ENCODE peak calls at places on chromosomes 7 and 10, in six cellular contexts. D is tibial nerve; C is H7; H is CD8-positive, alpha-beta memory T cell; I is adipocyte; U is A673. P is an unnamed sample. For H3K36me3, the result is how much of the 10 kb centered on the place peaks cover.

GRCh38 chr7:91556956-91557650 is 292.9 kb downstream of the FZD1 start:
- DNase-seq in I (no peak), C (no peak), D (no peak), U (no peak), H (no peak), P (no peak)

GRCh38 chr10:125991009-125991788 is 94.8 kb downstream of the FANK1 start:
- DNase-seq in U (no peak), C (no peak), I (no peak), D (no peak), H (no peak), P (no peak)

GRCh38 chr7:19248681-19249080 is 103.5 kb upstream of the FERD3L start:
- DNase-seq in U (no peak), D (no peak), H (no peak), C (no peak), I (peak), P (no peak)

GRCh38 chr7:148963583-148964509 is 64.5 kb downstream of the PDIA4 start:
- DNase-seq in I (peak), H (no peak), D (no peak), C (no peak), U (no peak), P (no peak)

GRCh38 chr10:65415318-65415717 is 1510.5 kb upstream of the LRRTM3 start:
- DNase-seq in U (no peak), C (no peak), I (no peak), D (no peak), H (no peak), P (no peak)

GRCh38 chr10:63896992-63897391 is 375.8 kb downstream of the REEP3 start:
- DNase-seq in U (no peak), D (no peak), C (no peak), H (no peak), I (no peak), P (no peak)

GRCh38 chr7:27171636-27172387 is 2.3 kb downstream of the HOXA10 start:
- DNase-seq in C (no peak), U (no peak), I (no peak), H (peak), D (peak), P (no peak)

GRCh38 chr7:2281556-2281955 is 32.7 kb downstream of the SNX8 start:
- DNase-seq in C (peak), D (no peak), U (no peak), H (no peak), I (no peak), P (no peak)

GRCh38 chr10:59622320-59622901 is 87.2 kb downstream of the SLC16A9 start:
- DNase-seq in I (peak), H (no peak), C (peak), D (no peak), U (peak), P (no peak)

GRCh38 chr7:13829231-13829630 is 160.2 kb downstream of the ETV1 start:
- DNase-seq in I (no peak), D (no peak), U (no peak), C (no peak), H (no peak), P (no peak)

GRCh38 chr10:124467165-124467564 is 5.5 kb downstream of the LHPP start:
- DNase-seq in I (no peak), C (no peak), H (no peak), D (no peak), U (no peak), P (no peak)

GRCh38 chr7:52684388-52684787 is 351.0 kb upstream of the POM121L12 start:
- DNase-seq in D (no peak), U (no peak), I (no peak), H (no peak), C (no peak), P (no peak)

GRCh38 chr7:3493499-3493898 is 192.4 kb downstream of the SDK1 start:
- DNase-seq in U (peak), C (no peak), D (no peak), I (peak), H (no peak), P (no peak)

GRCh38 chr7:50775231-50775630 is 7.5 kb downstream of the GRB10 start:
- DNase-seq in H (no peak), U (no peak), I (no peak), C (no peak), D (no peak), P (no peak)

GRCh38 chr10:78255796-78256638 is 222.4 kb downstream of the RPS24 start:
- DNase-seq in D (no peak), H (no peak), I (peak), C (no peak), U (no peak), P (no peak)

GRCh38 chr10:72087969-72088878 is at the start of gene SPOCK2:
- DNase-seq in U (no peak), I (peak), C (peak), H (peak), D (no peak), P (peak)

GRCh38 chr10:21732067-21732772 is 198.2 kb downstream of the MLLT10 start:
- DNase-seq in I (peak), D (no peak), U (peak), C (peak), H (no peak), P (no peak)

GRCh38 chr10:63227207-63227895 is 94.2 kb downstream of the NRBF2 start:
- DNase-seq in D (no peak), C (no peak), U (no peak), H (no peak), I (no peak), P (no peak)

GRCh38 chr10:14466256-14466655 is 135.5 kb upstream of the FRMD4A start:
- DNase-seq in C (no peak), I (no peak), H (no peak), D (no peak), U (no peak), P (no peak)

GRCh38 chr10:124917168-124917938 is 24.6 kb upstream of the ZRANB1 start:
- DNase-seq in U (peak), D (no peak), I (peak), H (peak), C (peak), P (no peak)

GRCh38 chr7:134894928-134895327 is 91.4 kb upstream of the AGBL3 start:
- DNase-seq in D (no peak), H (no peak), I (no peak), C (no peak), U (no peak), P (no peak)

GRCh38 chr7:134891262-134892001 is 94.9 kb upstream of the AGBL3 start:
- DNase-seq in I (peak), D (peak), U (peak), H (no peak), C (peak), P (no peak)

GRCh38 chr7:134892002-134892693 is 94.2 kb upstream of the AGBL3 start:
- DNase-seq in C (peak), U (no peak), H (no peak), I (peak), D (no peak), P (no peak)

GRCh38 chr7:134893920-134894319 is 92.4 kb upstream of the AGBL3 start:
- DNase-seq in D (no peak), C (no peak), I (no peak), H (no peak), U (no peak), P (no peak)

GRCh38 chr7:134892963-134893362 is 93.3 kb upstream of the AGBL3 start:
- DNase-seq in I (no peak), U (no peak), D (no peak), H (no peak), C (no peak), P (no peak)
- H3K36me3 ChIP-seq in I (under half), U (under half), D (under half), H (under half), C (under half), P (under half)

GRCh38 chr10:15627617-15628196 is 92.0 kb downstream of the ITGA8 start:
- DNase-seq in C (no peak), I (no peak), H (no peak), U (no peak), D (no peak), P (no peak)
- H3K36me3 ChIP-seq in C (under half), I (under half), H (under half), U (under half), D (under half), P (under half)

DNA sequence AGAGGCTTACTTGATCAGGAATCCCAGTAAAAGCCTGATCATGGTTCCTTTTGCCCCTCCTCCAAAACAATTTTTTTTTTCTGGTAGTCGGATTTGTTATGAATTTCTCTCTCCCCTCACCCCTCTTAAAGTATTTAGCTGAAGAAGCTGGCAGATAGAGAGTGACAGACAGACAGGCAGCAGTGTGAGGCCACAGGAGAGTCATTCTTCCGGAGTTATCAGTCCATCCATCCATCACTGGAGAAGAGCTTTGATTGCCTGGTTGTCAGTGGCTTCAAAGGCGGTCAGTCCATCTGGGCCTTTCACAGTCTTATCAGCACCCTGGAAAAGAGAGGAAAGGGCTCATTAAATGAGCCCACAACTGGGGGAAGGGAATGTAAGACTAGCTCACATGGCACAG is 47.5 kb downstream of the MTPN start:
- DNase-seq in D (no peak), C (no peak), I (no peak), H (no peak), U (no peak), P (no peak)
- H3K36me3 ChIP-seq in D (under half), C (under half), I (under half), H (under half), U (under half), P (under half)

GRCh38 chr7:100576384-100576993 is 2.8 kb upstream of the SAP25 start:
- DNase-seq in U (no peak), D (no peak), I (no peak), C (no peak), H (no peak), P (no peak)

GRCh38 chr7:100573691-100574361 is at the start of gene SAP25:
- DNase-seq in U (no peak), H (no peak), D (no peak), I (no peak), C (peak), P (no peak)

GRCh38 chr7:100574362-100575205 is 884 bp upstream of the SAP25 start:
- DNase-seq in U (no peak), H (no peak), D (no peak), C (peak), I (no peak), P (no peak)

GRCh38 chr7:100575746-100576383 is 2.2 kb upstream of the SAP25 start:
- DNase-seq in I (no peak), U (no peak), C (peak), H (no peak), D (no peak), P (no peak)

DNA sequence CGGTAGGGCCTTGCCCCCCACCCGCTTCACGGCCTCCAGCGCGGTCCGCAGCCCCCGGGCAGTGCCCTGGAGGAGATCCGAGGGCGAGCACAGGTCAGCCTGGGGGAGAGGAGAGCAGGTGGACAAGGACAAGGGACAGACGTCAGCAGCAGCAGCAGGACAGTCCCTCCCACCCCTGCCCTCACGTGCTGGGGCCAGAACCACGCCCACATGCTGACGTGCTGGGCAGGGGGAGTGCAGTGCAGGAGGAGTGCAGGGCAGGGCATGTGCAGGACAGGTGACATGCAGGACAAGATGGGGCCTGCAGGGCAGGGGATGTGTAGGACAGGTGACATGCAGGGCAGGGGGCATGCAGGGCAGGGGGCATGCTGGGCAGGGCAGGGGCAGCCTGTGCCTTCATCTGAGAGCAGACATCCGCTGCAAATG is 1.5 kb upstream of the SAP25 start:
- DNase-seq in I (no peak), H (no peak), C (peak), D (no peak), U (no peak), P (no peak)
- H3K36me3 ChIP-seq in I (under half), H (under half), C (under half), D (half or more), U (under half), P (half or more)

GRCh38 chr10:90930971-90931841 is 10.3 kb upstream of the ANKRD1 start:
- DNase-seq in C (peak), I (peak), D (no peak), H (no peak), U (peak), P (no peak)

GRCh38 chr10:90925078-90926029 is 4.5 kb upstream of the ANKRD1 start:
- DNase-seq in C (peak), H (no peak), I (no peak), D (no peak), U (no peak), P (no peak)

GRCh38 chr10:90927293-90927692 is 6.4 kb upstream of the ANKRD1 start:
- DNase-seq in C (no peak), H (no peak), D (no peak), U (no peak), I (no peak), P (no peak)

GRCh38 chr10:90929179-90929578 is 8.3 kb upstream of the ANKRD1 start:
- DNase-seq in H (no peak), D (no peak), U (no peak), I (no peak), C (no peak), P (no peak)

GRCh38 chr10:90930070-90930837 is 9.4 kb upstream of the ANKRD1 start:
- DNase-seq in H (no peak), C (peak), U (peak), D (no peak), I (peak), P (no peak)
- H3K36me3 ChIP-seq in H (under half), C (under half), U (under half), D (under half), I (under half), P (under half)

DNA sequence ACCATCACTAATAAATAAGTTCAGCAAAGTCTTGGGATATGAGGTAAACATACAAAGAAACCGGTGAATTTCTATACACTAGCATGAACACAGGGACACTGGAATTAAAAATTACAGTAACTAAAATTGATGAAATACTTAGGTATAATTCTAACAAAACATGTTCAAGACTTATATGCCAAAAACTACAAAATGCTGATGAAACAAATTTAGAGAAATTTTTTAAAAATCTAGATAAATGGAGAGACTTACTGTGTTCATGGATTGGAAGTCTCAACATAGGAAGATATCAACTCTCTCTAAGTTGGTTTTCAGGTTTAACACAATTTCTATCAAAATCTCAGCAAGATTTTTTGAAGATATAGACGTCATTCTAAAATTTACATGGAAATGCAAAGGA is 128.8 kb upstream of the RET start:
- DNase-seq in D (no peak), C (no peak), H (no peak), I (no peak), U (no peak), P (no peak)
- H3K36me3 ChIP-seq in D (under half), C (under half), H (under half), I (under half), U (under half), P (under half)

GRCh38 chr10:34078798-34079470 is 736.2 kb downstream of the PARD3 start:
- DNase-seq in C (no peak), I (peak), U (no peak), H (no peak), D (no peak), P (no peak)
- H3K36me3 ChIP-seq in C (under half), I (under half), U (under half), H (under half), D (under half), P (under half)

DNA sequence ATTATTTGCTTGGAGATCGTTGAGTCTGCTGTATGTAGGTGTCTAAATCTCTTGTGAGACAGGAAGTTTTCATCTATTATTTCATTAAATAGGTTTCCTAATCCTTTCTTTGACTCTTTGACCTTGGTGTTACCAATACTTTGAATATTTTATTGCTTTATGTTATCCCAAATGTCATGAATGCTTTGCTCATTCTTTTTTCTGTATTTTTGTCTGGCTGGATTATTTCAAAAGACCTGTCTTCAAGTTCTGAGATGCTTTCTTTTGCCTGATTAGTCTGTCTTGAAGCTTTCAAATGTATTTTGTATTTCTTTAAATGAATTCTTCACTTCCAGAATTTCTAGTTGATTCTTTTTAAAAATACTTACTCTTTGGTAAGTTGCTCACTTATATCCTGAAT is 27.3 kb downstream of the UBE3C start:
- DNase-seq in U (no peak), D (no peak), C (no peak), I (no peak), H (no peak), P (no peak)
- H3K36me3 ChIP-seq in U (under half), D (half or more), C (under half), I (half or more), H (under half), P (under half)

DNA sequence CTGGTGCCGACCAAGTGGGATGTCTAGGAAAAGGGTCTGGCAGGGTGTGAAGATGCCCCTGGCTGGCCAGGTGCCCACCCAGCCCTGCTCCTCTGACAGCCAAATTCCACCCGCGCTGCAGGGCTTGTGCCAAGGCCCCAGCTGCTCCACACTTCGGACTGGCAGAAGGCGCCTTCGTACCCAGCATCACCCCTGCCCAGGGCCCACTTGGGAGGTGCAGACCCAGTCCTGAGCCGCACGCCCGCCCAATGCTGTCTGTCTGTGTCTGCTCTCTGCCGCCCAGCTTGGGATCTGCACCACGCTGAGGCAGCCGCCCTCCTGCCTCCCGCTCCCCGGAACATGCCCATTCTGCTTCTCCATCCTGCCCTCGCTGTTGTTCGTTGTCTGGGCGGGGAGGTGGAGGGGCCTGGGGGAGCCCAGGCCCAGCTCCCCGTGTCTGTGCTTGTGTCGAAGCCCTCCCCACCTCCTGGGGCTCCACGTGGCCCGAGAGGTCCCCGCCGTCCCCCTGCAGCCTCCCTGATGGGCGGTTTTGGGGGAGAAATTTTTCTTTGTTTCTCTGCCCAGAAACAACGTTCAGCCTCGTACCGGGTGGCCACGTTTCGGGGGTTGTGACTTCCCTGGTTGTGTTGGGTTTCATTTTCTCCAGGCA is 36.9 kb upstream of the PPIF start:
- DNase-seq in C (peak), I (no peak), U (no peak), D (no peak), H (no peak), P (no peak)
- H3K36me3 ChIP-seq in C (under half), I (half or more), U (under half), D (half or more), H (under half), P (under half)

DNA sequence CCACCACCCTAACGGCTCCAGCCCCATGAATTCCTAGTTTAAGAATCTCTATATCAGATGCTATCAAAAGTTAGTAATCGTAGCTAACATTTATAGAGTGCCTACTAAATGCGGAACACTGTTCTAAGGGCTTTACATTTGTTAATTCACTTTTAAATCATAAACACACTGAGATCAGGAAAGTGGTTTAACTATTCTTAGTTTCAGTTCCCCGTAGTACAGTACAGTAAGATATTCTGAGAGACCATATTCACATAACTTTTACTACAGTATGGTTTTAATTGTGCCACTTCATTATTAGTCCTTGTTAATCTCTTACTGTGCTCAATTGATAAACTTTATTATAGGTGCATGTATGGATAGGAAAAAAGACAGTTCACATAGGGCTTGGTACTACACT is 22.5 kb downstream of the SYPL1 start:
- DNase-seq in D (no peak), H (no peak), U (no peak), I (no peak), C (no peak), P (no peak)
- H3K36me3 ChIP-seq in D (half or more), H (under half), U (under half), I (half or more), C (under half), P (under half)